ENCODE peak calls at places on chromosomes 7 and 10, in eight cellular contexts. Y, G, E, Z, I, L, A and F are unnamed samples. For H3K9me3, H3K4me1 and H3K36me3, the result is how much of the 10 kb centered on the place peaks cover.

GRCh38 chr10:788796-789748 is 99.6 kb upstream of the DIP2C start:
- DNase-seq in Y (no peak), G (no peak), E (no peak), Z (peak), I (peak), L (no peak), A (peak), F (no peak)

GRCh38 chr10:73910401-73910763 is 550 bp upstream of the PLAU start:
- DNase-seq in Y (peak), G (peak), E (no peak), Z (no peak), I (no peak), L (no peak), A (no peak), F (no peak)

GRCh38 chr10:128540806-128541739 is 414.9 kb upstream of the MKI67 start:
- DNase-seq in Y (peak), G (no peak), E (no peak), Z (peak), I (no peak), L (no peak), A (no peak), F (no peak)

GRCh38 chr7:130941322-130942210 is 207.6 kb upstream of the KLF14 start:
- DNase-seq in Y (no peak), G (peak), E (peak), Z (peak), I (peak), L (peak), A (no peak), F (no peak)

GRCh38 chr10:6124666-6125065 is 35.8 kb downstream of the RBM17 start:
- DNase-seq in Y (no peak), G (no peak), E (no peak), Z (peak), I (peak), L (no peak), A (no peak), F (no peak)

GRCh38 chr10:120971671-120972070 is 120.5 kb downstream of the WDR11 start:
- DNase-seq in Y (no peak), G (no peak), E (no peak), Z (no peak), I (no peak), L (no peak), A (no peak), F (no peak)

GRCh38 chr10:124588736-124589451 is 127.3 kb downstream of the LHPP start:
- DNase-seq in Y (peak), G (no peak), E (peak), Z (peak), I (peak), L (peak), A (no peak), F (no peak)

GRCh38 chr10:69124558-69125121 is 662 bp downstream of the VPS26A start:
- DNase-seq in Y (peak), G (peak), E (peak), Z (peak), I (peak), L (peak), A (peak), F (no peak)

GRCh38 chr10:692682-693351 is 3.3 kb upstream of the DIP2C start:
- DNase-seq in Y (no peak), G (no peak), E (no peak), Z (no peak), I (no peak), L (no peak), A (no peak), F (no peak)

GRCh38 chr7:272631-273030 is 17.3 kb upstream of the FOXL3 start:
- DNase-seq in Y (no peak), G (no peak), E (peak), Z (peak), I (no peak), L (no peak), A (no peak), F (no peak)

GRCh38 chr7:158369866-158370265 is 217.8 kb downstream of the PTPRN2 start:
- DNase-seq in Y (no peak), G (no peak), E (no peak), Z (no peak), I (no peak), L (no peak), A (no peak), F (no peak)
- H3K9me3 ChIP-seq in Y (under half), G (under half), E (under half), Z (under half), I (under half), L (under half), A (under half), F (under half)

DNA sequence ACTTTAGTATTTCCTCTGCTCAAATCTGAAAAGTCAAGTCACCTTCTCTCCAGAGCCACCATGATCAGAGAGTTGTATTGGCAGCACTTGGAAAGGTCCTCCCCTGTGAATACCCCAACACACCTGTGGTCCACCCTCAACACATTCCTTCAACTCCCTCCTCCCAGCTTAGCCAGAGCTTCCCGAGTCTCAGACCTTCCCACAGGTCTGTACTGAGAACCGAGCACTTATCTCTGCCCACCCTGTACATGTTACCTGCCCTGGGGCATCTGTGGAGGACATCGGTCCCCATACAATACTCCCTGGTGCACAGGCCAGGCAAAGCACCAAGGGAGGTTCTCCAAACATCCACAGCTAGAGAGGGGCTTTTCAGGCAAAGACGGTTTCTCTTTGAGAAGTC is 30.6 kb downstream of the SORBS1 start:
- DNase-seq in Y (no peak), G (no peak), E (no peak), Z (no peak), I (no peak), L (no peak), A (no peak), F (no peak)
- H3K4me1 ChIP-seq in Y (under half), G (under half), E (under half), Z (half or more), I (half or more), L (under half), A (under half), F (under half)

GRCh38 chr10:60796481-60796880 is 18.2 kb downstream of the CDK1 start:
- DNase-seq in Y (no peak), G (no peak), E (no peak), Z (no peak), I (no peak), L (no peak), A (no peak), F (no peak)

GRCh38 chr10:60798031-60798430 is 19.8 kb downstream of the CDK1 start:
- DNase-seq in Y (no peak), G (no peak), E (no peak), Z (no peak), I (no peak), L (no peak), A (no peak), F (no peak)

GRCh38 chr10:60794953-60795352 is 16.7 kb downstream of the CDK1 start:
- DNase-seq in Y (no peak), G (no peak), E (no peak), Z (no peak), I (no peak), L (no peak), A (no peak), F (no peak)

GRCh38 chr10:60797200-60797599 is 18.9 kb downstream of the CDK1 start:
- DNase-seq in Y (no peak), G (no peak), E (no peak), Z (no peak), I (no peak), L (no peak), A (no peak), F (no peak)

GRCh38 chr10:60795465-60796202 is 17.4 kb downstream of the CDK1 start:
- DNase-seq in Y (no peak), G (no peak), E (no peak), Z (no peak), I (no peak), L (no peak), A (no peak), F (no peak)
- H3K36me3 ChIP-seq in Y (under half), G (half or more), E (under half), Z (under half), I (under half), L (under half), A (under half), F (under half)

GRCh38 chr10:72244573-72245038 is 28.5 kb upstream of the ASCC1 start:
- DNase-seq in Y (no peak), G (no peak), E (no peak), Z (peak), I (no peak), L (no peak), A (no peak), F (no peak)
- H3K9me3 ChIP-seq in Y (under half), G (under half), E (under half), Z (under half), I (under half), L (under half), A (under half), F (under half)

DNA sequence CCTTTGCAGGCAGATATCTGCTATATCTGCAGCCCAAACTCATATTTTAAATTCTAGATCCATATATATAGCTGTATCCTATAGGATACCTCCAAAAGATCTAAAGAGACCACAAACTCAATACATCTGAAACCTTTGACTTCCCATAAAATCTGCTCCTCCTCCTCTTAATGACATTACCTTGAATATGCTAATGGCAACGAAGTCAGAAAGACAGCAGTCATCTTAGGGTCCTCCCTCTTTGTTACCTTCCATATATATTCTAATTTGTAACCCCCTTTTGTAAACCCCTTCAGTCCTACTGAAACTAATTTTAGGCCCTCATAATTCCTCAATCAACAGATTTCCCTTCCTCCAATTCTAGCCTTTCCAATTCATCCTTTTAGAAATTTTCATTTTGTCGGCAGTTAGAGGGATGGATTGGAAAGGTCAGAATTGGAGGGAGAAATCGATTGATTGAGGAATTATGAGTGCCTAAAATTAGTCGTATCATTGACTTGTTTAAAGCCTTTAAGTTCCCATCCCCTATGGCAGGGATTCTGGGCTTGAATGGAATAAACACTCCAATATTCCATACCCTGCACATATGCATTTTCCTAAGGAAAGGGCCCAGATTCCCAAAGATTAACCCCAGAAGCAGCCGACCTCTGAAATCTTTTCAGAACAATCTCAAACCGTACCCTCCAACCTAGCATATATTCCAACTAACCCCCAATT is 2.4 kb downstream of the SYPL1 start:
- DNase-seq in Y (no peak), G (no peak), E (no peak), Z (no peak), I (no peak), L (no peak), A (no peak), F (no peak)
- H3K4me1 ChIP-seq in Y (under half), G (half or more), E (under half), Z (half or more), I (half or more), L (under half), A (under half), F (under half)